ENCODE peak calls at places on chromosomes 5 and 9, in six cellular contexts. One of them, this sample, is unnamed. For H3K9me3, the result is how much of the 10 kb centered on the place peaks cover.

GRCh38 chr5:74041913-74042312 is 415.9 kb downstream of the ARHGEF28 start:
- DNase-seq in HCT116: no peak
- DNase-seq in breast epithelium: no peak
- DNase-seq in tibial artery: no peak
- DNase-seq in CD8-positive, alpha-beta T cell: no peak
- DNase-seq in lower lobe of right lung: no peak
- DNase-seq in this sample: no peak

GRCh38 chr5:68279960-68280359 is 64.4 kb downstream of the PIK3R1 start:
- DNase-seq in HCT116: no peak
- DNase-seq in breast epithelium: no peak
- DNase-seq in tibial artery: no peak
- DNase-seq in CD8-positive, alpha-beta T cell: no peak
- DNase-seq in lower lobe of right lung: no peak
- DNase-seq in this sample: no peak

GRCh38 chr9:130936285-130937117 is 2.5 kb downstream of the FIBCD1 start:
- DNase-seq in HCT116: no peak
- DNase-seq in breast epithelium: no peak
- DNase-seq in tibial artery: peak
- DNase-seq in CD8-positive, alpha-beta T cell: no peak
- DNase-seq in lower lobe of right lung: no peak
- DNase-seq in this sample: no peak

GRCh38 chr5:180238631-180239030 is 29.6 kb upstream of the RASGEF1C start:
- DNase-seq in HCT116: no peak
- DNase-seq in breast epithelium: no peak
- DNase-seq in tibial artery: no peak
- DNase-seq in CD8-positive, alpha-beta T cell: no peak
- DNase-seq in lower lobe of right lung: no peak
- DNase-seq in this sample: no peak

GRCh38 chr9:36142510-36143161 is 6.1 kb downstream of the GLIPR2 start:
- DNase-seq in HCT116: no peak
- DNase-seq in breast epithelium: no peak
- DNase-seq in tibial artery: no peak
- DNase-seq in CD8-positive, alpha-beta T cell: no peak
- DNase-seq in lower lobe of right lung: no peak
- DNase-seq in this sample: no peak

GRCh38 chr5:125486634-125487033 is 740.2 kb upstream of the ZNF608 start:
- DNase-seq in HCT116: no peak
- DNase-seq in breast epithelium: no peak
- DNase-seq in tibial artery: no peak
- DNase-seq in CD8-positive, alpha-beta T cell: no peak
- DNase-seq in lower lobe of right lung: no peak
- DNase-seq in this sample: no peak

GRCh38 chr9:89428901-89429890 is 68.7 kb downstream of the SEMA4D start:
- DNase-seq in HCT116: no peak
- DNase-seq in breast epithelium: no peak
- DNase-seq in tibial artery: no peak
- DNase-seq in CD8-positive, alpha-beta T cell: peak
- DNase-seq in lower lobe of right lung: no peak
- DNase-seq in this sample: no peak

GRCh38 chr5:98109561-98110006 is 663.9 kb upstream of the RGMB start:
- DNase-seq in HCT116: no peak
- DNase-seq in breast epithelium: no peak
- DNase-seq in tibial artery: no peak
- DNase-seq in CD8-positive, alpha-beta T cell: no peak
- DNase-seq in lower lobe of right lung: no peak
- DNase-seq in this sample: no peak

GRCh38 chr5:162956570-162956969 is 480.8 kb upstream of the CCNG1 start:
- DNase-seq in HCT116: no peak
- DNase-seq in breast epithelium: no peak
- DNase-seq in tibial artery: no peak
- DNase-seq in CD8-positive, alpha-beta T cell: no peak
- DNase-seq in lower lobe of right lung: no peak
- DNase-seq in this sample: no peak

GRCh38 chr5:23028445-23028844 is 175.3 kb upstream of the CDH12 start:
- DNase-seq in HCT116: no peak
- DNase-seq in breast epithelium: no peak
- DNase-seq in tibial artery: no peak
- DNase-seq in CD8-positive, alpha-beta T cell: no peak
- DNase-seq in lower lobe of right lung: no peak
- DNase-seq in this sample: no peak

GRCh38 chr9:134459573-134459972 is 133.3 kb downstream of the RXRA start:
- DNase-seq in HCT116: no peak
- DNase-seq in breast epithelium: no peak
- DNase-seq in tibial artery: no peak
- DNase-seq in CD8-positive, alpha-beta T cell: no peak
- DNase-seq in lower lobe of right lung: no peak
- DNase-seq in this sample: no peak

GRCh38 chr9:122228191-122228905 is 409 bp downstream of the LHX6 start:
- DNase-seq in HCT116: no peak
- DNase-seq in breast epithelium: no peak
- DNase-seq in tibial artery: no peak
- DNase-seq in CD8-positive, alpha-beta T cell: no peak
- DNase-seq in lower lobe of right lung: no peak
- DNase-seq in this sample: no peak

GRCh38 chr5:32276173-32276853 is 36.4 kb downstream of the MTMR12 start:
- DNase-seq in HCT116: no peak
- DNase-seq in breast epithelium: no peak
- DNase-seq in tibial artery: no peak
- DNase-seq in CD8-positive, alpha-beta T cell: no peak
- DNase-seq in lower lobe of right lung: no peak
- DNase-seq in this sample: no peak

GRCh38 chr5:130386155-130386554 is 481.9 kb downstream of the CHSY3 start:
- DNase-seq in HCT116: no peak
- DNase-seq in breast epithelium: no peak
- DNase-seq in tibial artery: no peak
- DNase-seq in CD8-positive, alpha-beta T cell: no peak
- DNase-seq in lower lobe of right lung: no peak
- DNase-seq in this sample: no peak

GRCh38 chr5:38666668-38667498 is 110.4 kb upstream of the LIFR start:
- DNase-seq in HCT116: peak
- DNase-seq in breast epithelium: no peak
- DNase-seq in tibial artery: peak
- DNase-seq in CD8-positive, alpha-beta T cell: no peak
- DNase-seq in lower lobe of right lung: peak
- DNase-seq in this sample: no peak

GRCh38 chr5:146805099-146805498 is 73.5 kb downstream of the PPP2R2B start:
- DNase-seq in HCT116: no peak
- DNase-seq in breast epithelium: no peak
- DNase-seq in tibial artery: no peak
- DNase-seq in CD8-positive, alpha-beta T cell: no peak
- DNase-seq in lower lobe of right lung: no peak
- DNase-seq in this sample: no peak

GRCh38 chr9:114313186-114313585 is 9.7 kb upstream of the ORM1 start:
- DNase-seq in HCT116: no peak
- DNase-seq in breast epithelium: no peak
- DNase-seq in tibial artery: no peak
- DNase-seq in CD8-positive, alpha-beta T cell: no peak
- DNase-seq in lower lobe of right lung: no peak
- DNase-seq in this sample: no peak

GRCh38 chr9:137611623-137612609 is 6.4 kb downstream of the ARRDC1 start:
- DNase-seq in HCT116: peak
- DNase-seq in breast epithelium: peak
- DNase-seq in tibial artery: peak
- DNase-seq in CD8-positive, alpha-beta T cell: no peak
- DNase-seq in lower lobe of right lung: peak
- DNase-seq in this sample: no peak

GRCh38 chr9:76271755-76272154 is 122.5 kb downstream of the RFK start:
- DNase-seq in HCT116: no peak
- DNase-seq in breast epithelium: no peak
- DNase-seq in tibial artery: no peak
- DNase-seq in CD8-positive, alpha-beta T cell: no peak
- DNase-seq in lower lobe of right lung: no peak
- DNase-seq in this sample: no peak

GRCh38 chr9:113912816-113913215 is 36.7 kb downstream of the ZNF618 start:
- DNase-seq in HCT116: no peak
- DNase-seq in breast epithelium: no peak
- DNase-seq in tibial artery: no peak
- DNase-seq in CD8-positive, alpha-beta T cell: no peak
- DNase-seq in lower lobe of right lung: no peak
- DNase-seq in this sample: no peak

GRCh38 chr9:76200730-76201129 is 193.5 kb downstream of the RFK start:
- DNase-seq in HCT116: no peak
- DNase-seq in breast epithelium: no peak
- DNase-seq in tibial artery: no peak
- DNase-seq in CD8-positive, alpha-beta T cell: no peak
- DNase-seq in lower lobe of right lung: no peak
- DNase-seq in this sample: no peak

GRCh38 chr5:171137768-171138540 is 171.1 kb upstream of the TLX3 start:
- DNase-seq in HCT116: no peak
- DNase-seq in breast epithelium: no peak
- DNase-seq in tibial artery: no peak
- DNase-seq in CD8-positive, alpha-beta T cell: no peak
- DNase-seq in lower lobe of right lung: no peak
- DNase-seq in this sample: no peak

GRCh38 chr9:124447297-124447661 is 3.0 kb upstream of the ADGRD2 start:
- DNase-seq in HCT116: no peak
- DNase-seq in breast epithelium: no peak
- DNase-seq in tibial artery: no peak
- DNase-seq in CD8-positive, alpha-beta T cell: no peak
- DNase-seq in lower lobe of right lung: no peak
- DNase-seq in this sample: no peak

GRCh38 chr5:180519098-180519497 is 24.9 kb downstream of the CNOT6 start:
- DNase-seq in HCT116: no peak
- DNase-seq in breast epithelium: no peak
- DNase-seq in tibial artery: no peak
- DNase-seq in CD8-positive, alpha-beta T cell: no peak
- DNase-seq in lower lobe of right lung: no peak
- DNase-seq in this sample: no peak

DNA sequence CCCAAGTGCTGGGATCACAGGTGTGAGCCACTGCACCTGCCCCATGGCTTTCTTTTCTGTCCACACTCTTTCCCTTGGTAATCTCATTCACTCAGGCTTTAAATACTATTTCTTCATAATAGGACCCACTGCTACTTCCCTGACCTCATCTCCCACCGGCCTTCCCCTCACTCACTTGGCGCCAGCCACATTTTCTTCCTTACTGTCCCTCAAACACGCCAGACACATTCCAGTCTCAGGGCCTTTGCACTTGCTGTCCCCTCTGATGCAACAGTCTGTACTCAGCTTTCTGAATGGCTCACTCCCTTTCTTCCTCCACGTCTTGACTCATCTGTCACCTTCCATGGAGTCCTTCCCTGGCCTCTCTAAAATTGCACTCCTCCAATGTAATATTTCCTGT is 111.1 kb upstream of the MVB12B start:
- DNase-seq in HCT116: no peak
- DNase-seq in breast epithelium: no peak
- DNase-seq in tibial artery: no peak
- DNase-seq in CD8-positive, alpha-beta T cell: no peak
- DNase-seq in lower lobe of right lung: no peak
- DNase-seq in this sample: no peak
- H3K9me3 ChIP-seq in HCT116: under half
- H3K9me3 ChIP-seq in breast epithelium: under half
- H3K9me3 ChIP-seq in tibial artery: under half
- H3K9me3 ChIP-seq in CD8-positive, alpha-beta T cell: under half
- H3K9me3 ChIP-seq in lower lobe of right lung: under half
- H3K9me3 ChIP-seq in this sample: under half

GRCh38 chr9:129514497-129514867 is 106.4 kb downstream of the C9orf50 start:
- DNase-seq in HCT116: no peak
- DNase-seq in breast epithelium: no peak
- DNase-seq in tibial artery: no peak
- DNase-seq in CD8-positive, alpha-beta T cell: no peak
- DNase-seq in lower lobe of right lung: no peak
- DNase-seq in this sample: no peak

GRCh38 chr9:129514891-129515290 is 106.0 kb downstream of the C9orf50 start:
- DNase-seq in HCT116: no peak
- DNase-seq in breast epithelium: no peak
- DNase-seq in tibial artery: no peak
- DNase-seq in CD8-positive, alpha-beta T cell: no peak
- DNase-seq in lower lobe of right lung: no peak
- DNase-seq in this sample: no peak

GRCh38 chr9:129511320-129511900 is 109.5 kb downstream of the C9orf50 start:
- DNase-seq in HCT116: no peak
- DNase-seq in breast epithelium: no peak
- DNase-seq in tibial artery: no peak
- DNase-seq in CD8-positive, alpha-beta T cell: no peak
- DNase-seq in lower lobe of right lung: no peak
- DNase-seq in this sample: no peak

GRCh38 chr9:129513856-129514496 is 106.9 kb downstream of the C9orf50 start:
- DNase-seq in HCT116: no peak
- DNase-seq in breast epithelium: no peak
- DNase-seq in tibial artery: no peak
- DNase-seq in CD8-positive, alpha-beta T cell: no peak
- DNase-seq in lower lobe of right lung: no peak
- DNase-seq in this sample: no peak

DNA sequence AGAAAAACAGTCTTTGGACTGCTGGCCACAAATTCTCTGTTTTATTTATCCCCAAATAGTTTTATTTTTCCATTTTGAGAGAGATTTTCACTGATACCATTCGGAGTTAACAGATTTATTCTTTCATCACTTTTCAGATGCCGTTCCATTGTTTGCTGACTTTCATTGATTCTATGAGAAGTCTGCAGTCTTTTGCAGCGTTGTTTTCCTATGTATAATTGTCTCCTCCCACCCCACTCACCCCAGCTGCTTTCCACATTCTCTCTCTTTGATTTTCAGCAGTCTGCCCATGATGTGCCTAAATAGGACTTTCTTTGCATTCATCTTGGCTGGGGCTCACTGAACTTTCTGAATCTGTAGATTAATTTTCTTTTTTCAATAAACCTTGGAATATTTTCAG is 107.6 kb downstream of the C9orf50 start:
- DNase-seq in HCT116: no peak
- DNase-seq in breast epithelium: no peak
- DNase-seq in tibial artery: no peak
- DNase-seq in CD8-positive, alpha-beta T cell: no peak
- DNase-seq in lower lobe of right lung: no peak
- DNase-seq in this sample: no peak
- H3K9me3 ChIP-seq in HCT116: under half
- H3K9me3 ChIP-seq in breast epithelium: under half
- H3K9me3 ChIP-seq in tibial artery: under half
- H3K9me3 ChIP-seq in CD8-positive, alpha-beta T cell: under half
- H3K9me3 ChIP-seq in lower lobe of right lung: under half
- H3K9me3 ChIP-seq in this sample: under half

DNA sequence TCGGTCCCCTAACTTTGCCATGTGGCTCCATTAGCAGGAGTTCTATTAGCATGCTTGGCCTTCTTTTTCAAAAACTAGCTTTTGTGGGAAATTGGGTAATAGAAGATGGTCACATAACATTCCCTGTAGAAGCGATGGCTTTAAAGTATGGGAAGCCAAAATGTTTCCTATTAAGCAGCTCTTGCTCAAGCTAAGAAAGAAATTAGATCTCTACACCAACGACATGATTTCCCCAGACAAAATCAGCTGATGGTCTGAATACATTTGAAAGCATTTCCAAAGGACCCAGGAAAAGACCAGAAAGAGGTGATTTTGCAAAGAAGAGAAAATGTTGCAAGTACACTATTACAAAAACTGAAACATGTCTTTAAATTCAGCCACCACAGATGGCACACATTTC is 4.8 kb upstream of the NFIL3 start:
- DNase-seq in HCT116: no peak
- DNase-seq in breast epithelium: no peak
- DNase-seq in tibial artery: no peak
- DNase-seq in CD8-positive, alpha-beta T cell: no peak
- DNase-seq in lower lobe of right lung: no peak
- DNase-seq in this sample: no peak
- H3K9me3 ChIP-seq in HCT116: under half
- H3K9me3 ChIP-seq in breast epithelium: under half
- H3K9me3 ChIP-seq in tibial artery: under half
- H3K9me3 ChIP-seq in CD8-positive, alpha-beta T cell: under half
- H3K9me3 ChIP-seq in lower lobe of right lung: under half
- H3K9me3 ChIP-seq in this sample: under half

GRCh38 chr9:92846662-92847145 is 31.1 kb downstream of the ZNF484 start:
- DNase-seq in HCT116: no peak
- DNase-seq in breast epithelium: no peak
- DNase-seq in tibial artery: no peak
- DNase-seq in CD8-positive, alpha-beta T cell: no peak
- DNase-seq in lower lobe of right lung: no peak
- DNase-seq in this sample: no peak
- H3K9me3 ChIP-seq in HCT116: half or more
- H3K9me3 ChIP-seq in breast epithelium: half or more
- H3K9me3 ChIP-seq in tibial artery: under half
- H3K9me3 ChIP-seq in CD8-positive, alpha-beta T cell: under half
- H3K9me3 ChIP-seq in lower lobe of right lung: half or more
- H3K9me3 ChIP-seq in this sample: under half